ENCODE peak calls at places on chromosomes 6 and 20, in six cellular contexts. E is small intestine; O is kidney epithelial cell; H is CD8-positive, alpha-beta memory T cell; C is CD4-positive, CD25-positive, alpha-beta regulatory T cell; Q is psoas muscle. G is an unnamed sample. For H3K36me3, the result is how much of the 10 kb centered on the place peaks cover.

GRCh38 chr6:159984268-159984786 is 15.4 kb downstream of the IGF2R start:
- DNase-seq in H (no peak), O (no peak), E (no peak), C (no peak), Q (no peak), G (no peak)

GRCh38 chr6:127202676-127203075 is 64.0 kb upstream of the RNF146 start:
- DNase-seq in Q (no peak), E (no peak), O (no peak), H (no peak), C (no peak), G (no peak)

GRCh38 chr20:64053841-64054661 is 4.6 kb upstream of the SOX18 start:
- DNase-seq in C (no peak), O (no peak), H (no peak), E (no peak), Q (peak), G (no peak)

GRCh38 chr6:133923938-133924593 is 29.0 kb upstream of the TBPL1 start:
- DNase-seq in Q (no peak), O (peak), E (peak), C (peak), H (peak), G (peak)

GRCh38 chr20:50595433-50595895 is 85.3 kb downstream of the PTPN1 start:
- DNase-seq in E (no peak), C (no peak), Q (no peak), O (no peak), H (no peak), G (no peak)

GRCh38 chr6:133551436-133551835 is 310.3 kb downstream of the EYA4 start:
- DNase-seq in C (no peak), Q (no peak), E (no peak), O (no peak), H (no peak), G (no peak)

GRCh38 chr6:94376876-94377275 is 957.5 kb upstream of the EPHA7 start:
- DNase-seq in E (no peak), H (no peak), C (no peak), Q (no peak), O (no peak), G (no peak)

GRCh38 chr20:57135875-57136274 is 130.6 kb downstream of the BMP7 start:
- DNase-seq in E (no peak), H (no peak), Q (no peak), O (no peak), C (no peak), G (no peak)

GRCh38 chr6:144737998-144738397 is 452.9 kb downstream of the UTRN start:
- DNase-seq in Q (no peak), C (no peak), O (no peak), H (no peak), E (no peak), G (no peak)

GRCh38 chr6:89921691-89922090 is 27.4 kb downstream of the GJA10 start:
- DNase-seq in C (no peak), H (no peak), O (no peak), E (no peak), Q (no peak), G (peak)

GRCh38 chr20:62774762-62775161 is 21.5 kb upstream of the MRGBP start:
- DNase-seq in E (no peak), H (no peak), O (no peak), Q (no peak), C (no peak), G (no peak)

GRCh38 chr20:59937150-59937549 is 3.0 kb downstream of the PPP1R3D start:
- DNase-seq in Q (no peak), C (no peak), O (no peak), H (no peak), E (no peak), G (no peak)

GRCh38 chr20:63855363-63856110 is 5.8 kb upstream of the ABHD16B start:
- DNase-seq in Q (no peak), C (no peak), O (no peak), H (no peak), E (no peak), G (no peak)

DNA sequence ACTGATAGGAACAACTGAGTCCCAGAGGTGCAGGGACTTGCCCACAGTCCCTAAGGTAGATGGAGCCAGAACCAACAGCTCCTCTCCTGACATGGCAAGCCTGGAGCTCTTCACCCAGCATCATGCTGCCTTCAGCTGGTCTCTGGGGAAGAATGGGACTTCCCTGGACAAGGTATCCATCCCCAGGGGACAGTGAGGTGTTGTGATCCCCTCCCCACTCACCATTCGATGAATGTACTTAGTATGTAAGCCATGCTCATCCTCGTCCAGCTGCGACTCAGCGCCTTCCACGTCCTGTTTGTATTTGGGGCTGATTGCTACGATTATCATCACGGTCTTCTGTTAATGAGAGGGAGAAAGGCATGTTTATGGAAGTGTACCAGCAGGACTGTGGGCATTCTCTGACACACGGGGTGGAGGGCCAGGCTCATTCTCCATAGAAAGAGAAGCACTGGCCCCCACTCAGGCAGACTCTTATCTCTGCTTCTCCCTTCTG is 39.4 kb downstream of the TRAF3IP2 start:
- DNase-seq in E (no peak), O (no peak), H (no peak), C (no peak), Q (no peak), G (no peak)
- H3K36me3 ChIP-seq in E (under half), O (under half), H (under half), C (half or more), Q (under half), G (half or more)

GRCh38 chr6:82687855-82688254 is 324.2 kb downstream of the TPBG start:
- DNase-seq in O (no peak), Q (no peak), E (no peak), H (no peak), C (no peak), G (no peak)
- H3K36me3 ChIP-seq in O (under half), Q (under half), E (under half), H (under half), C (under half), G (under half)

GRCh38 chr6:106528521-106528920 is 100.8 kb downstream of the RTN4IP1 start:
- DNase-seq in Q (no peak), E (no peak), C (no peak), O (no peak), H (no peak), G (no peak)
- H3K36me3 ChIP-seq in Q (under half), E (under half), C (half or more), O (under half), H (under half), G (under half)

DNA sequence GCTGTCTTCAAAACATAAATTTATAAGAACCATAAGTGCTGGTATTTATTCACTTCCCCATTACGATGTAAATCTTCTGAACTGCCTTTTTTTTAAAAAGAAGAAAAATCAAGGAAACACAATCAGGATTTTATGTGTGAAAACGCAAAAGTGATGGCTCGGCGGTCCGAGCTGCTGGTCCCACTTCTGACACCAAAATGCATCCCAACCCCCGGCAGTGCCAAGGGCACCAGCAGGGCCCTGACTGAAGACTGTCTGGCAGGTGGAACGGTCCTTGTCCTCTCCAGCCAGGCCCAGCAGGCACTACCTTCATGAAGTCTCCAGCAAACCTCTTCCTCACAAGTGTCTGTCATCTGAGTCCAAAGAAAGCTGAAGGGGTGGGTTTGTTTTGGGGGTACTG is 41.2 kb downstream of the TBC1D7 start:
- DNase-seq in O (no peak), Q (no peak), E (no peak), C (no peak), H (no peak), G (no peak)
- H3K36me3 ChIP-seq in O (under half), Q (under half), E (under half), C (under half), H (under half), G (under half)

DNA sequence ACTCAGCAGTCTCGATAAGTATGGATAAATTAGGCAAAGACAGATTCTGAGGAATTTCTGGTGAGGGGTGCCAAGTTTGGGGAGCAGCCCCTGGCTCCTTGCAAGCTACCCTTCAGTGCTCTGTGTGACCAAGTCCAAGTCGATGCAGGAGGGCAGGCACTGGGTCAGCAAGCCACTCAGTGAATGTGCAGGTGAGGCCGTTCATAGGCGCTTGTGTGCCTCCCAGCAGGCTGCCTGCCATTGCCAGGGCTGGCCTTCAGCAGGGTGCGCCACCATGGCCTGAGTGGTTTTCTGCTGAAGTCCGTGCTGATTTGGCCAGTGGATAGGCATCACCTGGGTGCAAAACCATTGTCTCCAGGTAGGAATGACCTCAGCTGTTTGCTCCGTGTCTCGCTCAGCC is 3.3 kb upstream of the GNRH2 start:
- DNase-seq in H (no peak), E (no peak), O (no peak), C (no peak), Q (no peak), G (no peak)
- H3K36me3 ChIP-seq in H (under half), E (under half), O (under half), C (half or more), Q (under half), G (under half)

DNA sequence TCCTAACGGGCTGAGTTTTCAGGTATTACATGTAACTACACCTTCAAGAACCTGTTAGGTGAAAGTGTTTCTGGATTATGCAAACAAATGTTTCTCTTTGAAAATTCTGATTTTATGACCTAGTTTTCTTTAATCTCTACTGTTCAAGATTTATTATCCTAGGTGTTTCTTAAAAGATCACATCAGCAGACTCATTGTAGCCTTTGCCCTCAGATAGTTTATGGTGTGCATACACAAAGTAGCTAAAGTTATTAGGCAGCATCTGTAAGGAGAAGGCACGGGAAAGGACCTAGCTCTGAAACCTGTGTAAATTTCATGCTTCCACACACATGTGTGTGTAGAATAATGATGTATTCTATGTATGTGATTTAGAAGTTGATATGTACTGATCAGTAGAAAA is 21.7 kb downstream of the PANK2 start:
- DNase-seq in E (peak), O (no peak), Q (no peak), H (no peak), C (no peak), G (no peak)
- H3K36me3 ChIP-seq in E (under half), O (under half), Q (under half), H (under half), C (half or more), G (under half)

GRCh38 chr6:157116420-157116819 is 206.9 kb downstream of the TMEM242 start:
- DNase-seq in E (no peak), C (no peak), H (no peak), Q (no peak), O (no peak), G (no peak)
- H3K36me3 ChIP-seq in E (under half), C (under half), H (under half), Q (under half), O (under half), G (under half)